ENCODE peak calls at places on chromosomes 2 and 18, in nine cellular contexts. O is tibial nerve, E is HepG2, Q is sigmoid colon, M is stomach, N is A549, H is K562, F is ovary, G is suprapubic skin. A is an unnamed sample.

GRCh38 chr18:55343396-55344073 is 244.5 kb downstream of the TCF4 start:
- DNase-seq in O (no peak), F (no peak), M (no peak), G (no peak), Q (no peak), H (peak), N (no peak), E (no peak), A (no peak)

GRCh38 chr2:28375742-28376631 is 16.7 kb upstream of the FOSL2 start:
- DNase-seq in Q (no peak), N (no peak), M (no peak), E (no peak), F (no peak), O (no peak), G (no peak), H (no peak), A (no peak)

GRCh38 chr2:239148495-239149200 is 252.2 kb downstream of the HDAC4 start:
- DNase-seq in G (peak), F (no peak), Q (peak), O (no peak), N (no peak), M (no peak), E (no peak), H (no peak), A (no peak)

GRCh38 chr2:106104332-106105062 is 89.6 kb downstream of the UXS1 start:
- DNase-seq in G (no peak), E (peak), H (peak), M (peak), Q (no peak), F (peak), N (peak), O (peak), A (peak)

GRCh38 chr18:39053569-39053968 is 1488.0 kb upstream of the CELF4 start:
- DNase-seq in F (no peak), Q (no peak), H (no peak), E (no peak), N (no peak), M (no peak), O (no peak), G (no peak), A (no peak)

GRCh38 chr2:64623232-64623879 is 30.4 kb downstream of the SERTAD2 start:
- DNase-seq in H (no peak), Q (peak), M (peak), O (no peak), F (no peak), E (no peak), G (peak), N (no peak), A (no peak)

GRCh38 chr2:37878536-37878935 is 46.6 kb upstream of the RMDN2 start:
- DNase-seq in H (no peak), F (no peak), M (no peak), Q (no peak), E (no peak), G (no peak), O (no peak), N (no peak), A (no peak)

GRCh38 chr2:28558918-28559317 is 63.1 kb downstream of the PLB1 start:
- DNase-seq in N (no peak), O (no peak), H (no peak), M (no peak), Q (peak), E (no peak), G (no peak), F (no peak), A (no peak)

GRCh38 chr2:219688560-219689445 is 61.4 kb downstream of the SLC4A3 start:
- DNase-seq in G (no peak), M (no peak), F (peak), O (no peak), Q (no peak), H (no peak), N (no peak), E (peak), A (no peak)

GRCh38 chr2:231387904-231388724 is 7.4 kb upstream of the B3GNT7 start:
- DNase-seq in G (no peak), N (no peak), F (peak), E (peak), H (no peak), O (no peak), Q (peak), M (peak), A (no peak)

GRCh38 chr2:25570161-25570840 is 103.1 kb downstream of the DTNB start:
- DNase-seq in M (no peak), E (no peak), H (no peak), N (no peak), O (no peak), G (no peak), F (peak), Q (no peak), A (no peak)

GRCh38 chr2:113225505-113226259 is 51.9 kb downstream of the PSD4 start:
- DNase-seq in H (no peak), O (no peak), F (no peak), N (peak), E (no peak), Q (peak), G (no peak), M (no peak), A (no peak)

GRCh38 chr2:120134263-120134662 is 88.9 kb downstream of the TMEM185B start:
- DNase-seq in Q (no peak), N (peak), G (no peak), F (no peak), O (no peak), E (peak), M (no peak), H (no peak), A (no peak)

GRCh38 chr2:1656961-1657841 is 87.1 kb downstream of the PXDN start:
- DNase-seq in F (peak), H (no peak), G (peak), M (no peak), N (no peak), E (no peak), O (no peak), Q (peak), A (peak)

GRCh38 chr2:62199392-62200125 is 3.6 kb downstream of the B3GNT2 start:
- DNase-seq in G (no peak), F (no peak), M (no peak), Q (no peak), N (no peak), H (no peak), E (no peak), O (no peak), A (no peak)

GRCh38 chr2:164015328-164016123 is 279.7 kb upstream of the FIGN start:
- DNase-seq in F (no peak), Q (peak), H (no peak), N (no peak), E (no peak), M (no peak), O (no peak), G (no peak), A (no peak)

GRCh38 chr2:109679627-109680026 is 65.5 kb downstream of the SOWAHC start:
- DNase-seq in N (no peak), O (no peak), G (peak), M (no peak), F (no peak), E (no peak), H (no peak), Q (no peak), A (no peak)

GRCh38 chr18:43248610-43249249 is 28.6 kb downstream of the SYT4 start:
- DNase-seq in N (no peak), F (no peak), G (no peak), Q (no peak), H (no peak), E (no peak), M (no peak), O (no peak), A (no peak)

GRCh38 chr2:74902281-74902860 is 56.1 kb upstream of the POLE4 start:
- DNase-seq in O (no peak), G (no peak), M (no peak), F (no peak), N (no peak), H (no peak), Q (no peak), E (peak), A (no peak)

GRCh38 chr2:112137516-112138142 is 556 bp upstream of the FBLN7 start:
- DNase-seq in E (peak), O (no peak), G (no peak), Q (no peak), M (no peak), H (no peak), F (no peak), N (no peak), A (no peak)

GRCh38 chr2:188383158-188383557 is 91.5 kb downstream of the GULP1 start:
- DNase-seq in F (no peak), M (no peak), E (no peak), N (no peak), G (no peak), H (no peak), O (no peak), Q (no peak), A (no peak)

GRCh38 chr18:63099848-63100625 is 219.5 kb downstream of the BCL2 start:
- DNase-seq in H (no peak), G (no peak), N (no peak), M (no peak), Q (no peak), E (no peak), F (no peak), O (no peak), A (peak)

GRCh38 chr2:170679607-170680079 is 35.5 kb upstream of the SP5 start:
- DNase-seq in H (peak), N (no peak), Q (no peak), E (peak), F (no peak), M (no peak), G (no peak), O (no peak), A (peak)

GRCh38 chr2:59787095-59787494 is 766.4 kb downstream of the BCL11A start:
- DNase-seq in Q (no peak), H (no peak), F (no peak), N (no peak), O (no peak), M (no peak), E (no peak), G (no peak), A (no peak)

GRCh38 chr18:59631583-59632181 is 65.5 kb downstream of the CCBE1 start:
- DNase-seq in N (peak), Q (no peak), O (no peak), F (no peak), M (no peak), H (peak), G (no peak), E (peak), A (no peak)

GRCh38 chr2:229825476-229825875 is 96.3 kb downstream of the TRIP12 start:
- DNase-seq in Q (no peak), E (no peak), N (no peak), O (no peak), M (no peak), G (no peak), F (no peak), H (no peak), A (no peak)

GRCh38 chr18:12904012-12904516 is 20.0 kb upstream of the PTPN2 start:
- DNase-seq in E (no peak), H (peak), N (no peak), F (peak), O (no peak), G (no peak), Q (no peak), M (no peak), A (no peak)

GRCh38 chr2:227816507-227817274 is 3.0 kb downstream of the CCL20 start:
- DNase-seq in O (no peak), N (no peak), E (peak), H (no peak), G (no peak), Q (no peak), M (no peak), F (no peak), A (no peak)

GRCh38 chr2:152925540-152926448 is 207.4 kb downstream of the ARL6IP6 start:
- DNase-seq in O (no peak), M (peak), H (peak), N (peak), E (peak), Q (peak), G (peak), F (peak), A (peak)

GRCh38 chr2:60735496-60736250 is 20.4 kb upstream of the PAPOLG start:
- DNase-seq in F (no peak), Q (no peak), E (no peak), N (no peak), H (peak), G (no peak), M (no peak), O (no peak), A (no peak)

GRCh38 chr18:74225193-74225840 is 66.4 kb downstream of the CYB5A start:
- DNase-seq in M (peak), F (peak), N (no peak), G (no peak), Q (no peak), E (peak), H (peak), O (no peak), A (no peak)
- TF ChIP-seq EP300 in M (no peak), F (no peak), N (no peak), G (no peak), Q (no peak), E (no peak), H (peak), O (no peak), A (no peak)

GRCh38 chr2:11753886-11754704 is 7.7 kb downstream of the LPIN1 start:
- DNase-seq in M (peak), Q (no peak), H (peak), G (no peak), F (no peak), E (no peak), N (peak), O (no peak), A (peak)
- TF ChIP-seq EP300 in M (no peak), Q (no peak), H (peak), G (no peak), F (no peak), E (no peak), N (no peak), O (no peak), A (no peak)

GRCh38 chr2:122074201-122074600 is 318.8 kb downstream of the TSN start:
- DNase-seq in Q (no peak), H (no peak), O (no peak), G (no peak), F (no peak), N (no peak), M (no peak), E (no peak), A (no peak)

GRCh38 chr2:122077114-122077513 is 321.7 kb downstream of the TSN start:
- DNase-seq in M (no peak), F (no peak), H (no peak), G (no peak), O (no peak), E (no peak), Q (no peak), N (no peak), A (no peak)

GRCh38 chr2:122078451-122078850 is 323.0 kb downstream of the TSN start:
- DNase-seq in H (no peak), E (no peak), M (no peak), N (no peak), O (no peak), F (no peak), Q (no peak), G (no peak), A (no peak)

GRCh38 chr2:122079844-122080243 is 324.4 kb downstream of the TSN start:
- DNase-seq in Q (no peak), N (no peak), H (no peak), G (no peak), O (no peak), M (no peak), F (no peak), E (no peak), A (no peak)

DNA sequence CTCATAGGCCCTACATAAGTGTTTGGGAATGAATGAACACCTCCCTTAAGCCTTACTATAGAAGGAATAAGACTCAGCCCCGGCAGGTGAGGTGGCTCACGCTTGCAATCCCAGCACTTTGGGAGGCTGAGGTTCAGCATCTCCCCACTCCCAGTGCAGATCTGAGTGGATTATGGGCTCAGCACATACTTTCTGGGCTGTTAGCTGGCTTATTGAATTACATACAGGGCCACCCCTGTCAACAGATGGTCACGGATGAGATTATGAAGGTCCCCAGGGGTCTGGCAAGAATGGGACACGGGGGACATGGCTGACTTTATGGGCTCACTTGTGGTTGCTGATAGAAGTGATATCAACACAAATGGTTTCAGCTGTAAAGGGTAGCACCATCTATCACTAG is 322.3 kb downstream of the TSN start:
- DNase-seq in F (no peak), Q (no peak), G (no peak), N (no peak), E (no peak), H (no peak), O (no peak), M (no peak), A (no peak)
- TF ChIP-seq EP300 in F (no peak), Q (no peak), G (no peak), N (no peak), E (no peak), H (no peak), O (no peak), M (no peak), A (no peak)

GRCh38 chr2:72183466-72183865 is 35.8 kb upstream of the CYP26B1 start:
- DNase-seq in M (no peak), H (no peak), F (no peak), G (no peak), N (no peak), O (no peak), Q (no peak), E (no peak), A (no peak)

GRCh38 chr2:72181616-72182015 is 34.0 kb upstream of the CYP26B1 start:
- DNase-seq in Q (no peak), E (no peak), H (no peak), O (no peak), G (no peak), F (no peak), M (no peak), N (no peak), A (no peak)

GRCh38 chr2:72182547-72183460 is 35.1 kb upstream of the CYP26B1 start:
- DNase-seq in H (no peak), E (no peak), O (no peak), M (peak), Q (no peak), F (no peak), G (no peak), N (no peak), A (peak)

GRCh38 chr2:72180351-72180750 is 32.7 kb upstream of the CYP26B1 start:
- DNase-seq in N (no peak), M (no peak), E (no peak), Q (no peak), H (no peak), G (no peak), F (no peak), O (no peak), A (no peak)

GRCh38 chr2:72185166-72185565 is 37.5 kb upstream of the CYP26B1 start:
- DNase-seq in M (no peak), G (no peak), Q (no peak), H (no peak), F (no peak), E (no peak), O (no peak), N (no peak), A (no peak)
- TF ChIP-seq EP300 in M (no peak), G (no peak), Q (no peak), H (no peak), F (no peak), E (no peak), O (no peak), N (no peak), A (no peak)

DNA sequence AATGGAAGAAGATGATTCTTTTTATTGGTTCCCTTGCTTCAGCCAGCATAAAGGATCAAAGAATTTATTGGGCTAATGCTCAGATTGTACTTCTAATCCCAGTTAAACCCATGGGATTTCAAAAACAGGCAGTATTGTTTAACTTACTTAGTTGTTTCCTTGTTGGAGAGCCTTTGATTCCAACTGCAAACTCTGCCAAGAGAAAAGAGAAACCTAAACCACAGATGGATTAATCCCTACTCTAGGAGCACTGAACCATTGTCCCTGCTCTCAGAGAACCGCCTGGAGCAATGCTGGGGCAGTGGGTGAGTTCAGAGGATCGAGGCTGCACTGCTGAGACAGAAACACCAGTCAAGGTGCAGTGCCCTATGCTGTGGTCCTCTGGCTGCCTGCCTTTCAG is 44.9 kb upstream of the SIGLEC15 start:
- DNase-seq in M (no peak), N (no peak), H (no peak), G (no peak), Q (no peak), O (no peak), F (no peak), E (no peak), A (no peak)
- TF ChIP-seq EP300 in M (no peak), N (no peak), H (no peak), G (no peak), Q (no peak), O (no peak), F (no peak), E (no peak), A (no peak)

GRCh38 chr18:8116346-8117007 is 492.8 kb upstream of the RAB12 start:
- DNase-seq in O (no peak), G (no peak), F (no peak), N (peak), H (peak), Q (no peak), E (peak), M (no peak), A (no peak)
- TF ChIP-seq EP300 in O (no peak), G (no peak), F (no peak), N (peak), H (no peak), Q (no peak), E (no peak), M (no peak), A (no peak)

DNA sequence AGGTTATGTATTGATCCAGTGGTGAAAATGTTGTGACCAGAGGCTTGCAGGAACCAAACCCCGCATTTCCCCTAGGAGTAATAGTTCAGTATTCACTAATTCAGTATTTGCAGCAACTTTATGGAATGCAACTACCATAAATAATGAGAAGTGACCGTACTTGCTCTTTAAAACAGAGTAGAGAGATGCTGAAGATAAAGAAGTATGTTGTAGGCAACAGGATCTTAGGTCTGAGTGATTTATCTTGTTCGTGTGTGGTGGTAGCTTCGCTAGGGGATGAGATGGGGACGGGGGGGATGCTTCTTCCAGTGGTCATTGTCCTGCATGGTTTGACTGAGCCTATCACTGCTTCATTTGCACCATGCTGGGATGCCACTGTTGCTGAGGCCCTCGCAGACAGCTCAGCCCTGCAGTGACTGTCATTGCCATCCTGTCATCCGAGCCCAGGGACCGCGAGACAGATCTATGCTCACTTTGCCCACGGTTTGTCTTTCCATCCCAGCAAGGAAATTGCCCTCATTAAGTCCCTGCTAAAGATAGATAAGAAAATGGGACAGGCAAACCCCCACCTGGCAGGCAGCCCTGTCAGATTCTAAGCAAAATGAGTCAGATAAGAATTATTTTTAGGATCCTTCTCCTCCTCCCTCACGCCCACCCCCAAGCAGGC is 181.3 kb downstream of the CTIF start:
- DNase-seq in N (no peak), E (no peak), F (no peak), Q (no peak), O (no peak), M (no peak), H (peak), G (no peak), A (no peak)
- TF ChIP-seq EP300 in N (no peak), E (no peak), F (no peak), Q (no peak), O (no peak), M (no peak), H (peak), G (no peak), A (no peak)

DNA sequence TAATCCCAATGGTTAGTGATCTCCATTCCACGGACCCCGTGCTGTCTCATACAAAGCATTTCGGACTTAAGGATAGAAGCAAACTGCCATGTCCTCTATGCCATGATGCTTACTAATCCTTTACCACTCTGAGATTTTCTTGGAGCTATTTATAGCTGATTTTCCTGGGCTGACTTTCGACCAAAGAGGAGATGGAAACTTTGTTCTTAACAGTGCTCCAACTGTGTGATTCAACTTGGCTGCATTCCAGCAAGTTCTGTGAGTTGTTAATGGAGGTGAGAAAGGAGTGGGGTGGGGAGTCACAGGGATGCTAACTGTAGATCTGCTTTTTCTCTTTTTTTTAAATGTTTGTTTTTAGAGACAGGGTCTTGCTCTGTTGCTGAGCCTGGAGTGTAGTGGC is 45.5 kb upstream of the MSH2 start:
- DNase-seq in F (no peak), E (peak), G (no peak), Q (peak), O (no peak), N (no peak), M (no peak), H (peak), A (peak)
- TF ChIP-seq EP300 in F (no peak), E (no peak), G (no peak), Q (no peak), O (no peak), N (no peak), M (no peak), H (no peak), A (no peak)